ENCODE peak calls at places on chromosomes 6 and 20, in eight cellular contexts. Q, Y, B, L, W, X, V and G are unnamed samples. For H3K4me1, the result is how much of the 10 kb centered on the place peaks cover.

GRCh38 chr6:11618533-11618932 is 81.0 kb downstream of the TMEM170B start:
- DNase-seq in Q (no peak), Y (no peak), B (peak), L (peak), W (no peak), X (no peak), V (no peak), G (no peak)

GRCh38 chr6:151004415-151005024 is 139.0 kb downstream of the MTHFD1L start:
- DNase-seq in Q (peak), Y (no peak), B (peak), L (peak), W (no peak), X (no peak), V (peak), G (no peak)

GRCh38 chr6:113971786-113972185 is 838 bp upstream of the HDAC2 start:
- DNase-seq in Q (no peak), Y (no peak), B (no peak), L (no peak), W (no peak), X (no peak), V (peak), G (no peak)

GRCh38 chr6:119562168-119562567 is 212.6 kb upstream of the MAN1A1 start:
- DNase-seq in Q (no peak), Y (no peak), B (no peak), L (no peak), W (no peak), X (no peak), V (no peak), G (no peak)

GRCh38 chr20:37346232-37346525 is 239 bp downstream of the SRC start:
- DNase-seq in Q (no peak), Y (no peak), B (no peak), L (no peak), W (no peak), X (no peak), V (no peak), G (no peak)

GRCh38 chr20:38725959-38726848 is 1.9 kb downstream of the SLC32A1 start:
- DNase-seq in Q (no peak), Y (no peak), B (peak), L (no peak), W (no peak), X (peak), V (peak), G (peak)

GRCh38 chr6:36333889-36334288 is 2.8 kb downstream of the BNIP5 start:
- DNase-seq in Q (no peak), Y (no peak), B (no peak), L (peak), W (no peak), X (no peak), V (peak), G (no peak)

GRCh38 chr6:134307074-134307473 is 10.8 kb downstream of the SGK1 start:
- DNase-seq in Q (no peak), Y (no peak), B (no peak), L (no peak), W (no peak), X (no peak), V (peak), G (no peak)

GRCh38 chr6:33988121-33989015 is 157.5 kb downstream of the GRM4 start:
- DNase-seq in Q (no peak), Y (peak), B (no peak), L (no peak), W (no peak), X (no peak), V (no peak), G (no peak)

GRCh38 chr6:69022991-69023390 is 387.9 kb downstream of the ADGRB3 start:
- DNase-seq in Q (no peak), Y (no peak), B (no peak), L (peak), W (no peak), X (no peak), V (no peak), G (no peak)

GRCh38 chr20:51131806-51132205 is 108.9 kb upstream of the KCNG1 start:
- DNase-seq in Q (no peak), Y (peak), B (no peak), L (no peak), W (no peak), X (no peak), V (no peak), G (no peak)

GRCh38 chr6:118722820-118723526 is 71.6 kb upstream of the CEP85L start:
- DNase-seq in Q (no peak), Y (no peak), B (no peak), L (peak), W (no peak), X (no peak), V (no peak), G (no peak)

GRCh38 chr6:2807342-2808090 is 34.1 kb downstream of the SERPINB1 start:
- DNase-seq in Q (no peak), Y (peak), B (no peak), L (no peak), W (no peak), X (no peak), V (peak), G (no peak)

GRCh38 chr20:32522525-32522774 is 62.7 kb downstream of the NOL4L start:
- DNase-seq in Q (no peak), Y (no peak), B (no peak), L (no peak), W (no peak), X (no peak), V (no peak), G (no peak)

GRCh38 chr20:433300-433975 is 25.3 kb downstream of the RBCK1 start:
- DNase-seq in Q (no peak), Y (no peak), B (no peak), L (no peak), W (no peak), X (peak), V (no peak), G (peak)

GRCh38 chr6:73675466-73676098 is 20.4 kb upstream of the CD109 start:
- DNase-seq in Q (no peak), Y (peak), B (peak), L (peak), W (peak), X (peak), V (peak), G (peak)

GRCh38 chr6:42394151-42394550 is 57.6 kb downstream of the TRERF1 start:
- DNase-seq in Q (no peak), Y (no peak), B (no peak), L (no peak), W (no peak), X (no peak), V (no peak), G (no peak)
- H3K4me1 ChIP-seq in Q (under half), Y (under half), B (under half), L (under half), W (under half), X (half or more), V (under half), G (half or more)

GRCh38 chr6:108801331-108801730 is 46.9 kb upstream of the ARMC2 start:
- DNase-seq in Q (no peak), Y (no peak), B (no peak), L (no peak), W (no peak), X (no peak), V (no peak), G (no peak)
- H3K4me3 ChIP-seq in Q (no peak), Y (no peak), B (no peak), L (no peak), W (no peak), X (no peak), V (no peak), G (no peak)

DNA sequence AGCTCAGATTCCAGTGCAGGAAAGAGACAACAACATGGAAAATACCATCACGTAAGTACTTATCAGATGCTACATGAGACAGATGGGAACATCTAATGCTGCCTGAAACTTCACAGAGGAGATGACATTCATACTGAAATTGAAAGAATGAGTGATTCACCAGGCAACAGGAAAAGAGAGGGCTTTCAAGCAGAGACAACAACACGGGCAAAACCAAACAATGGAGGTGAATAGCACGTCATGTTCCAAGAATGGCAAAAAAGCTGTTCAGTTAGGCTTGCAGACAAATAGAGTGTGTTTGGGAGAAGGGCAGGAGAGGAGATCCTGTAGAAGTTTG is 39.3 kb downstream of the GTF2H5 start:
- DNase-seq in Q (no peak), Y (no peak), B (no peak), L (peak), W (no peak), X (no peak), V (peak), G (no peak)
- H3K27ac ChIP-seq in Q (no peak), Y (no peak), B (no peak), L (no peak), W (no peak), X (no peak), V (no peak), G (no peak)

GRCh38 chr6:116126032-116126431 is at the start of gene COL10A1:
- DNase-seq in Q (no peak), Y (no peak), B (no peak), L (no peak), W (no peak), X (no peak), V (no peak), G (no peak)
- H3K4me1 ChIP-seq in Q (under half), Y (under half), B (under half), L (under half), W (under half), X (under half), V (under half), G (under half)

GRCh38 chr20:57374343-57374930 is 16.8 kb upstream of the RBM38 start:
- DNase-seq in Q (no peak), Y (no peak), B (no peak), L (no peak), W (no peak), X (no peak), V (no peak), G (no peak)
- H3K4me3 ChIP-seq in Q (no peak), Y (no peak), B (no peak), L (no peak), W (no peak), X (no peak), V (no peak), G (no peak)